ENCODE peak calls at places on chromosomes 2 and 18, in eight cellular contexts. K is lower lobe of right lung, L is endodermal cell, G is A673, F is lung, J is tibial nerve, X is adrenal gland, D is Caco-2. Q is an unnamed sample.

GRCh38 chr2:25324905-25325592 is 16.7 kb downstream of the DNMT3A start:
- DNase-seq in X (peak; percentile 86), L (no peak), F (no peak), G (no peak), K (no peak), D (no peak), J (peak; percentile 50), Q (no peak)

GRCh38 chr2:84427235-84428138 is 31.6 kb downstream of the SUCLG1 start:
- DNase-seq in G (no peak), J (no peak), K (no peak), D (no peak), F (no peak), L (no peak), X (no peak), Q (no peak)

GRCh38 chr2:45643543-45644542 is 7.6 kb upstream of the PRKCE start:
- DNase-seq in F (peak; percentile 68), D (peak; percentile 55), G (peak; percentile 75), K (peak; percentile 82), L (peak; percentile 90), J (peak; percentile 40), X (peak; percentile 77), Q (peak; percentile 69)

GRCh38 chr2:79083846-79084376 is 3.9 kb downstream of the REG1B start:
- DNase-seq in F (no peak), D (no peak), K (no peak), J (no peak), X (no peak), G (no peak), L (no peak), Q (no peak)

GRCh38 chr2:73114273-73114867 is 1.6 kb upstream of the RAB11FIP5 start:
- DNase-seq in D (no peak), F (no peak), G (peak; percentile 24), X (no peak), K (no peak), J (no peak), L (peak; percentile 25), Q (no peak)

GRCh38 chr2:134310450-134311079 is 56.7 kb downstream of the MGAT5 start:
- DNase-seq in L (no peak), K (no peak), G (no peak), J (no peak), D (no peak), F (no peak), X (no peak), Q (no peak)

GRCh38 chr2:71125506-71126294 is 4.3 kb downstream of the MCEE start:
- DNase-seq in L (no peak), J (no peak), X (peak; percentile 38), F (no peak), D (no peak), G (no peak), K (no peak), Q (no peak)

GRCh38 chr2:84858123-84858522 is 22.8 kb downstream of the TRABD2A start:
- DNase-seq in F (no peak), D (no peak), L (peak; percentile 71), J (no peak), X (no peak), G (no peak), K (no peak), Q (no peak)

GRCh38 chr2:74895031-74895425 is 61.1 kb downstream of the HK2 start:
- DNase-seq in D (no peak), L (peak; percentile 20), X (no peak), J (no peak), K (no peak), F (no peak), G (no peak), Q (no peak)

GRCh38 chr2:63486861-63487290 is 101.4 kb downstream of the WDPCP start:
- DNase-seq in L (no peak), K (no peak), F (no peak), J (no peak), G (no peak), X (no peak), D (no peak), Q (no peak)

GRCh38 chr2:112109278-112109677 is 28.9 kb upstream of the FBLN7 start:
- DNase-seq in J (no peak), D (no peak), L (no peak), X (no peak), K (no peak), G (no peak), F (no peak), Q (no peak)
- H3K36me3 ChIP-seq in J (no peaks in the 10 kb centered on the region), D (peaks cover 5% of the 10 kb centered on the region), L (peaks cover 68% of the 10 kb centered on the region), X (no peaks in the 10 kb centered on the region), K (peaks cover 80% of the 10 kb centered on the region), G (peaks cover 52% of the 10 kb centered on the region), F (peaks cover 16% of the 10 kb centered on the region), Q (no peaks in the 10 kb centered on the region)

DNA sequence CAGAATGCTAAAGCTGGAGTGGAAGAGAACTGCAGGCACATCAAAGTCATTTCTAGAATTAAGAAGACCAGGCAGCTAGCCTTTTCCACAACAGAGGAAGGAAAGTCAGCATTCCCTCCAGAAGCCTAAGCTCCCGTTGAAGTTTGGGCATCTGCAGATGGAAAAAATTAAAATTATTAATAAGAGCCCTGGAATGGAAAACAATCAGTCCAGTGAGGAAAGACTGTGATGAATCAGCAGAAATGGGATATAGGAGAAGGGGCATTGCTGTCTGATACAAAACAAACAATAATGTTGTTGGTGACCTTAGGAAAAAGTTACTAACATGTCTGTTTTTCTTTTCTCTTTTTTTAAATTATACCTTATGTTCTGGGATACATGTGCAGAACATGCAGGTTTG is 450.7 kb upstream of the SLC14A2 start:
- DNase-seq in K (no peak), F (no peak), X (no peak), D (no peak), J (no peak), L (no peak), G (no peak), Q (no peak)
- H3K9me3 ChIP-seq in K (no peaks in the 10 kb centered on the region), F (no peaks in the 10 kb centered on the region), X (no peaks in the 10 kb centered on the region), D (no peaks in the 10 kb centered on the region), J (no peaks in the 10 kb centered on the region), L (no peaks in the 10 kb centered on the region), G (no peaks in the 10 kb centered on the region), Q (no peaks in the 10 kb centered on the region)

DNA sequence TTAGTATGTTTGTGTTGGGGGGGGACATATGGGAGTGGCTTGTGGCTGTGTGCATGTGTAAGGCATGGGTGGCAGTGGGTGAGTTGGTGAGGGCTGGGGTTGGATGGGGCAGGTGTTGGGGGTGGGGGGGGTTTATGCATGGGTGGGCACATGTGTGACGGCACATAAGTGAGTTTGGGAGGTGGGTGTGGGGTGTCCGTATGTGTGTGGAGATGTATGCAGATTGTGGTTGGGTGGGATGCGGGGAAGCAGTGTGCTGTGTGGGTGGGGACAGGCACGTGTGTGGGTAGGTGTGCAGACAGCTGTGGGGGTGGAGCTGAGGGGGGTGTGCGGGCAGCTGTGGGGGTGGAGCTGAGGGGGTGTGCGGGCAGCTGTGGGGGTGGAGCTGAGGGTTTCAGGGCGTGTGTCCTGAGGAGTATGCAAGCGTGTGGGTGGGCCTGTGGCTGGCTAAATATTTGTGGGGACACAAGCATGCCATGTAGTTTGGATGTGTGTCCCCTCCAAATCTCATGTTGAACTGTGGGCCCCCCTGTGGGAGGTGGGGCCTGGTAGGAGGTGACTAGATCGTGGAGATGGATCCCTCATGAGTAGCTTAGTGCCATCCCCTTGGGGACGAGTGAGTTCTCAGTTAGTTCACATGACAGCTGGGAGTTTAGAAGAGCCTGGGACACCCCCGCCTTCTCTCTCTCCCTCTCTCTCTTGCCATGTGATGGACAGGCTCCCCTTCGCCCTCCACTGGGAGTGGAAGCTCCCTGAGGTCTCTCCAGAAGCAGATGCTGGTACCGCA is 59.4 kb downstream of the ANKMY1 start:
- DNase-seq in D (no peak), J (no peak), G (no peak), L (peak; percentile 14), K (no peak), F (peak; percentile 22), X (no peak), Q (no peak)
- H3K36me3 ChIP-seq in D (no peaks in the 10 kb centered on the region), J (no peaks in the 10 kb centered on the region), G (no peaks in the 10 kb centered on the region), L (no peaks in the 10 kb centered on the region), K (peaks cover 16% of the 10 kb centered on the region), F (peaks cover 3% of the 10 kb centered on the region), X (no peaks in the 10 kb centered on the region), Q (no peaks in the 10 kb centered on the region)

GRCh38 chr2:56656826-56657225 is 473.0 kb downstream of the CCDC85A start:
- DNase-seq in F (no peak), L (no peak), J (no peak), D (no peak), X (no peak), G (no peak), K (no peak), Q (no peak)

GRCh38 chr2:56654936-56655335 is 471.1 kb downstream of the CCDC85A start:
- DNase-seq in G (no peak), J (no peak), L (no peak), X (no peak), F (no peak), K (no peak), D (no peak), Q (no peak)
- H3K9me3 ChIP-seq in G (no peaks in the 10 kb centered on the region), J (no peaks in the 10 kb centered on the region), L (no peaks in the 10 kb centered on the region), X (no peaks in the 10 kb centered on the region), F (no peaks in the 10 kb centered on the region), K (no peaks in the 10 kb centered on the region), D (no peaks in the 10 kb centered on the region), Q (no peaks in the 10 kb centered on the region)

GRCh38 chr2:101855776-101856175 is 136.0 kb upstream of the IL1R2 start:
- DNase-seq in J (no peak), K (no peak), X (no peak), D (no peak), F (no peak), L (no peak), G (no peak), Q (no peak)
- H3K36me3 ChIP-seq in J (no peaks in the 10 kb centered on the region), K (peaks cover 74% of the 10 kb centered on the region), X (no peaks in the 10 kb centered on the region), D (peaks cover 2% of the 10 kb centered on the region), F (peaks cover 40% of the 10 kb centered on the region), L (peaks cover 88% of the 10 kb centered on the region), G (peaks cover 18% of the 10 kb centered on the region), Q (no peaks in the 10 kb centered on the region)

GRCh38 chr2:173956454-173956853 is 8.7 kb downstream of the SP3 start:
- DNase-seq in J (no peak), X (no peak), L (no peak), F (no peak), D (no peak), G (no peak), K (no peak), Q (no peak)
- H3K9me3 ChIP-seq in J (peaks cover 7% of the 10 kb centered on the region), X (no peaks in the 10 kb centered on the region), L (peaks cover 25% of the 10 kb centered on the region), F (no peaks in the 10 kb centered on the region), D (no peaks in the 10 kb centered on the region), G (peaks cover 5% of the 10 kb centered on the region), K (no peaks in the 10 kb centered on the region), Q (peaks cover 4% of the 10 kb centered on the region)